ENCODE peak calls at places on chromosomes 4 and X, in six cellular contexts. One of them, this sample, is unnamed.

GRCh38 chrX:71627588-71628404 is 9.5 kb upstream of the CXCR3 start:
- DNase-seq in GM06990: no peak
- DNase-seq in cardiac fibroblast: no peak
- DNase-seq in HL-60: no peak
- DNase-seq in dorsolateral prefrontal cortex: no peak
- DNase-seq in left ventricle myocardium inferior: no peak
- DNase-seq in this sample: no peak

GRCh38 chr4:53991821-53992220 is 72.6 kb downstream of the CHIC2 start:
- DNase-seq in GM06990: no peak
- DNase-seq in cardiac fibroblast: no peak
- DNase-seq in HL-60: no peak
- DNase-seq in dorsolateral prefrontal cortex: no peak
- DNase-seq in left ventricle myocardium inferior: no peak
- DNase-seq in this sample: no peak

GRCh38 chr4:165027762-165028402 is 3.9 kb upstream of the TRIM60 start:
- DNase-seq in GM06990: no peak
- DNase-seq in cardiac fibroblast: peak; percentile 2
- DNase-seq in HL-60: no peak
- DNase-seq in dorsolateral prefrontal cortex: no peak
- DNase-seq in left ventricle myocardium inferior: no peak
- DNase-seq in this sample: no peak

GRCh38 chrX:120857240-120857639 is 18.4 kb downstream of the CT47B1 start:
- DNase-seq in GM06990: no peak
- DNase-seq in cardiac fibroblast: no peak
- DNase-seq in HL-60: no peak
- DNase-seq in dorsolateral prefrontal cortex: no peak
- DNase-seq in left ventricle myocardium inferior: no peak
- DNase-seq in this sample: no peak

GRCh38 chr4:97150966-97151365 is 992.3 kb downstream of the STPG2 start:
- DNase-seq in GM06990: no peak
- DNase-seq in cardiac fibroblast: no peak
- DNase-seq in HL-60: no peak
- DNase-seq in dorsolateral prefrontal cortex: no peak
- DNase-seq in left ventricle myocardium inferior: no peak
- DNase-seq in this sample: no peak

GRCh38 chrX:24259544-24260240 is 54.2 kb downstream of the SUPT20HL2 start:
- DNase-seq in GM06990: no peak
- DNase-seq in cardiac fibroblast: peak; percentile 87
- DNase-seq in HL-60: no peak
- DNase-seq in dorsolateral prefrontal cortex: no peak
- DNase-seq in left ventricle myocardium inferior: no peak
- DNase-seq in this sample: no peak

GRCh38 chr4:4872148-4872903 is 12.9 kb downstream of the MSX1 start:
- DNase-seq in GM06990: no peak
- DNase-seq in cardiac fibroblast: no peak
- DNase-seq in HL-60: no peak
- DNase-seq in dorsolateral prefrontal cortex: no peak
- DNase-seq in left ventricle myocardium inferior: no peak
- DNase-seq in this sample: no peak

GRCh38 chr4:28723371-28723770 is 1862.7 kb downstream of the STIM2 start:
- DNase-seq in GM06990: no peak
- DNase-seq in cardiac fibroblast: no peak
- DNase-seq in HL-60: no peak
- DNase-seq in dorsolateral prefrontal cortex: no peak
- DNase-seq in left ventricle myocardium inferior: no peak
- DNase-seq in this sample: no peak

GRCh38 chr4:121728798-121729226 is 32.0 kb upstream of the ANXA5 start:
- DNase-seq in GM06990: no peak
- DNase-seq in cardiac fibroblast: peak; percentile 65
- DNase-seq in HL-60: no peak
- DNase-seq in dorsolateral prefrontal cortex: no peak
- DNase-seq in left ventricle myocardium inferior: no peak
- DNase-seq in this sample: no peak

GRCh38 chrX:2712428-2712827 is 21.3 kb downstream of the CD99 start:
- DNase-seq in GM06990: no peak
- DNase-seq in cardiac fibroblast: no peak
- DNase-seq in HL-60: no peak
- DNase-seq in dorsolateral prefrontal cortex: no peak
- DNase-seq in left ventricle myocardium inferior: no peak
- DNase-seq in this sample: no peak

GRCh38 chrX:136823175-136823574 is 42.4 kb upstream of the ARHGEF6 start:
- DNase-seq in GM06990: no peak
- DNase-seq in cardiac fibroblast: no peak
- DNase-seq in HL-60: no peak
- DNase-seq in dorsolateral prefrontal cortex: no peak
- DNase-seq in left ventricle myocardium inferior: no peak
- DNase-seq in this sample: no peak

GRCh38 chr4:14218641-14219040 is 591.1 kb upstream of the BOD1L1 start:
- DNase-seq in GM06990: no peak
- DNase-seq in cardiac fibroblast: no peak
- DNase-seq in HL-60: no peak
- DNase-seq in dorsolateral prefrontal cortex: peak; percentile 42
- DNase-seq in left ventricle myocardium inferior: no peak
- DNase-seq in this sample: no peak

GRCh38 chrX:129755779-129756650 is 17.2 kb downstream of the XPNPEP2 start:
- DNase-seq in GM06990: no peak
- DNase-seq in cardiac fibroblast: no peak
- DNase-seq in HL-60: no peak
- DNase-seq in dorsolateral prefrontal cortex: no peak
- DNase-seq in left ventricle myocardium inferior: no peak
- DNase-seq in this sample: no peak

GRCh38 chrX:44218465-44218864 is 125.0 kb downstream of the EFHC2 start:
- DNase-seq in GM06990: no peak
- DNase-seq in cardiac fibroblast: no peak
- DNase-seq in HL-60: no peak
- DNase-seq in dorsolateral prefrontal cortex: no peak
- DNase-seq in left ventricle myocardium inferior: no peak
- DNase-seq in this sample: no peak

GRCh38 chr4:168679397-168680176 is 182.7 kb downstream of the PALLD start:
- DNase-seq in GM06990: no peak
- DNase-seq in cardiac fibroblast: no peak
- DNase-seq in HL-60: no peak
- DNase-seq in dorsolateral prefrontal cortex: no peak
- DNase-seq in left ventricle myocardium inferior: no peak
- DNase-seq in this sample: no peak

GRCh38 chr4:88522702-88523324 is 763 bp downstream of the PYURF start:
- DNase-seq in GM06990: no peak
- DNase-seq in cardiac fibroblast: peak; percentile 50
- DNase-seq in HL-60: no peak
- DNase-seq in dorsolateral prefrontal cortex: no peak
- DNase-seq in left ventricle myocardium inferior: peak; percentile 26
- DNase-seq in this sample: no peak

GRCh38 chr4:178316211-178316610 is 874.0 kb upstream of the AGA start:
- DNase-seq in GM06990: no peak
- DNase-seq in cardiac fibroblast: no peak
- DNase-seq in HL-60: no peak
- DNase-seq in dorsolateral prefrontal cortex: no peak
- DNase-seq in left ventricle myocardium inferior: no peak
- DNase-seq in this sample: no peak

GRCh38 chrX:105282077-105282476 is 61.6 kb upstream of the TEX13A start:
- DNase-seq in GM06990: no peak
- DNase-seq in cardiac fibroblast: no peak
- DNase-seq in HL-60: no peak
- DNase-seq in dorsolateral prefrontal cortex: no peak
- DNase-seq in left ventricle myocardium inferior: no peak
- DNase-seq in this sample: no peak

GRCh38 chrX:112043997-112044396 is 38.6 kb downstream of the TRPC5 start:
- DNase-seq in GM06990: no peak
- DNase-seq in cardiac fibroblast: peak; percentile 0
- DNase-seq in HL-60: no peak
- DNase-seq in dorsolateral prefrontal cortex: no peak
- DNase-seq in left ventricle myocardium inferior: no peak
- DNase-seq in this sample: no peak

GRCh38 chrX:53717205-53717604 is 30.7 kb upstream of the HUWE1 start:
- DNase-seq in GM06990: peak; percentile 26
- DNase-seq in cardiac fibroblast: no peak
- DNase-seq in HL-60: no peak
- DNase-seq in dorsolateral prefrontal cortex: no peak
- DNase-seq in left ventricle myocardium inferior: no peak
- DNase-seq in this sample: no peak

GRCh38 chr4:108166038-108166437 is 2.7 kb downstream of the LEF1 start:
- DNase-seq in GM06990: no peak
- DNase-seq in cardiac fibroblast: no peak
- DNase-seq in HL-60: no peak
- DNase-seq in dorsolateral prefrontal cortex: no peak
- DNase-seq in left ventricle myocardium inferior: no peak
- DNase-seq in this sample: no peak

GRCh38 chr4:99946346-99947189 is at the start of gene DNAJB14:
- DNase-seq in GM06990: peak; percentile 91
- DNase-seq in cardiac fibroblast: peak; percentile 87
- DNase-seq in HL-60: peak; percentile 54
- DNase-seq in dorsolateral prefrontal cortex: peak; percentile 30
- DNase-seq in left ventricle myocardium inferior: peak; percentile 84
- DNase-seq in this sample: peak; percentile 48
- TF ChIP-seq CTCF in GM06990: no peak
- TF ChIP-seq CTCF in cardiac fibroblast: no peak
- TF ChIP-seq CTCF in HL-60: no peak
- TF ChIP-seq CTCF in dorsolateral prefrontal cortex: peak; percentile 11
- TF ChIP-seq CTCF in left ventricle myocardium inferior: peak; percentile 29
- TF ChIP-seq CTCF in this sample: no peak

GRCh38 chr4:172202480-172203076 is 389.4 kb downstream of the GALNTL6 start:
- DNase-seq in GM06990: peak; percentile 2
- DNase-seq in cardiac fibroblast: peak; percentile 18
- DNase-seq in HL-60: peak; percentile 8
- DNase-seq in dorsolateral prefrontal cortex: no peak
- DNase-seq in left ventricle myocardium inferior: no peak
- DNase-seq in this sample: no peak
- TF ChIP-seq CTCF in GM06990: peak; percentile 60
- TF ChIP-seq CTCF in cardiac fibroblast: peak; percentile 48
- TF ChIP-seq CTCF in HL-60: peak; percentile 37
- TF ChIP-seq CTCF in dorsolateral prefrontal cortex: peak; percentile 52
- TF ChIP-seq CTCF in left ventricle myocardium inferior: peak; percentile 38
- TF ChIP-seq CTCF in this sample: peak; percentile 78

DNA sequence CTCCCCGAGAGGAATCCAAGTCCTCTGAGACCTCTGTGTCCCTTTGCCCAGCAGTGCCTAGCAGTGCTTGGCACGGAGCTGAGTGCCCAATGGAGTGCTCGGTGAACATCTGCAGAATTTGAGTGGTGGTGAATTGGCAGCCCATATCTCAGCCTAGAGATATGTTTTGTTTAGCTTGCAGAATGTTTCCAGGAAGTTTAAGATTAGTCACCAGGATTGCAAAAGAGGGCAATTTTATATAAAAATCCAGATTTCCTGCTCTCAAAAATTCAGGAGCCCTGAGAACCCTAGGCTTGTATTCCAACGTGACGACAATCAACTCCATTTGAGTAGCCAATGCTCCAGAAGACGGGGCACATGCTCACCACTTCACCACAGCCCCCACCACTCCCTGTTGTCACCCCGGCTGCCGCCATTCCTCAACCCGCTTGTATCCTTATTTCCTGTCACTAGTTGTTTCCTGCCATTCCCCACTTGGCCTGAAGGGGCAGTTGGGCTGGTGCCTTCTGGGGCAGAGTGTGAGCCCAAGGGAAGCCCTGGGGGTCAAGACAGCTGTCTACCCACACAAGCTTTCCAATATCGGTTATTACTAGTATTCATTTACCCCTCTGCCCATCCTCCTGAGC is 116.9 kb downstream of the EFNB1 start:
- DNase-seq in GM06990: no peak
- DNase-seq in cardiac fibroblast: peak; percentile 86
- DNase-seq in HL-60: no peak
- DNase-seq in dorsolateral prefrontal cortex: no peak
- DNase-seq in left ventricle myocardium inferior: no peak
- DNase-seq in this sample: peak; percentile 8
- TF ChIP-seq CTCF in GM06990: peak; percentile 46
- TF ChIP-seq CTCF in cardiac fibroblast: peak; percentile 58
- TF ChIP-seq CTCF in HL-60: no peak
- TF ChIP-seq CTCF in dorsolateral prefrontal cortex: no peak
- TF ChIP-seq CTCF in left ventricle myocardium inferior: no peak
- TF ChIP-seq CTCF in this sample: peak; percentile 28

GRCh38 chrX:133177202-133177601 is 41.0 kb downstream of the TFDP3 start:
- DNase-seq in GM06990: no peak
- DNase-seq in cardiac fibroblast: no peak
- DNase-seq in HL-60: no peak
- DNase-seq in dorsolateral prefrontal cortex: no peak
- DNase-seq in left ventricle myocardium inferior: no peak
- DNase-seq in this sample: no peak

DNA sequence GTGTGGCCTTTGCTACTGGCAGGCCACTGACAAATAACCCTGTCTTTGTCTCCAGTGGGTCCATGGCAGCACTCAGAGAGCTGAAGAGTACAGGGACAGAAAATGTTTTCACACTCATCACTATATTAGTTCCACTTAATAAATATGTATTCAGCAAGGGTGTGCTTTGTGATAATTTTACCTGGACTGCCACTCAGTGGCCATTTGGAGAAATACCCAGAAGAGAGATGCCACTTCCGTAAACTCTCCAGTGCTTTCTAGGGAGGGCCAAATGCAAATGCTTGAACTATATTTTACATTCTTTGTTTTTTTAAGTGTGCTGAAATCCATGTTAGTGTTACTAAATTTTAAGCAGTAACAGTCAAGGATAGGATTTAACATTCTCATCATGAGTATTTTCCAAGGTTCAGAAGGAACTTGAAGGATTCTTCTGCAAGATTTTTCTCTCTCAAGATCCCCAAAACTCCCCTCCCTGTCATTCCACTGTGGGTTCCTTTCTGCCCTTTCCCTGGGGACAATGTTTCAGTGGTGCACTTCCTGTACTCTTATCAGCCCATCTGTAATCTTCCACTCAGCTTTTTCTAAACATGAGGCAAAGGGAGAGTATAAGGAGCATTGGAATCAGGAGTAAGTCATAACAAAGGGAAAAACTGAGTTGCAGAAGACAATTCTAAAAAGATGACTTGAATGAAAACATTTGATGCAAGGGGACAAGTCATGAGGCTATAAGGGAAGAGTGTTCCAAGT is 46.0 kb downstream of the TFDP3 start:
- DNase-seq in GM06990: no peak
- DNase-seq in cardiac fibroblast: peak; percentile 0
- DNase-seq in HL-60: no peak
- DNase-seq in dorsolateral prefrontal cortex: no peak
- DNase-seq in left ventricle myocardium inferior: no peak
- DNase-seq in this sample: no peak
- TF ChIP-seq CTCF in GM06990: peak; percentile 38
- TF ChIP-seq CTCF in cardiac fibroblast: no peak
- TF ChIP-seq CTCF in HL-60: peak; percentile 20
- TF ChIP-seq CTCF in dorsolateral prefrontal cortex: peak; percentile 38
- TF ChIP-seq CTCF in left ventricle myocardium inferior: peak; percentile 41
- TF ChIP-seq CTCF in this sample: peak; percentile 69